ENCODE peak calls at places on chromosomes 1 and 21, in four cellular contexts. D, K, S and X are unnamed samples.

GRCh38 chr1:19765623-19766022 is 34.1 kb downstream of the TMCO4 start:
- DNase-seq in D (no peak), K (no peak), S (peak), X (no peak)

GRCh38 chr1:205258313-205259176 is 30.8 kb downstream of the TMCC2 start:
- DNase-seq in D (no peak), K (no peak), S (peak), X (no peak)

GRCh38 chr21:46145159-46145839 is 10.1 kb downstream of the FTCD start:
- DNase-seq in D (peak), K (no peak), S (no peak), X (no peak)

GRCh38 chr1:27527223-27527856 is 37.4 kb upstream of the WASF2 start:
- DNase-seq in D (peak), K (peak), S (peak), X (no peak)

GRCh38 chr1:110452330-110452729 is 1.4 kb downstream of the PROK1 start:
- DNase-seq in D (no peak), K (no peak), S (no peak), X (no peak)

GRCh38 chr1:239879321-239880170 is 212.1 kb upstream of the FMN2 start:
- DNase-seq in D (no peak), K (peak), S (no peak), X (no peak)

GRCh38 chr21:45786660-45787059 is 143.1 kb downstream of the PCBP3 start:
- DNase-seq in D (no peak), K (no peak), S (no peak), X (no peak)

GRCh38 chr1:201531551-201532425 is 7.1 kb upstream of the NAV1 start:
- DNase-seq in D (no peak), K (peak), S (peak), X (no peak)

GRCh38 chr1:152533327-152533938 is 19.2 kb downstream of the CRCT1 start:
- DNase-seq in D (peak), K (peak), S (peak), X (no peak)

GRCh38 chr1:26274801-26275425 is 5.0 kb upstream of the SH3BGRL3 start:
- DNase-seq in D (no peak), K (no peak), S (no peak), X (no peak)
- TF ChIP-seq USF1 in D (no peak), K (no peak), S (no peak), X (no peak)

GRCh38 chr1:199747984-199748383 is 279.5 kb upstream of the NR5A2 start:
- DNase-seq in D (peak), K (no peak), S (no peak), X (no peak)
- TF ChIP-seq USF1 in D (no peak), K (no peak), S (no peak), X (no peak)

GRCh38 chr1:114431026-114431425 is 80.0 kb downstream of the TRIM33 start:
- DNase-seq in D (no peak), K (no peak), S (no peak), X (no peak)

GRCh38 chr1:114423455-114423854 is 87.5 kb downstream of the TRIM33 start:
- DNase-seq in D (no peak), K (no peak), S (no peak), X (no peak)

GRCh38 chr1:114427612-114428011 is 83.4 kb downstream of the TRIM33 start:
- DNase-seq in D (no peak), K (no peak), S (no peak), X (no peak)

GRCh38 chr1:114428083-114428754 is 82.8 kb downstream of the TRIM33 start:
- DNase-seq in D (no peak), K (no peak), S (no peak), X (no peak)
- TF ChIP-seq USF1 in D (no peak), K (no peak), S (no peak), X (no peak)

DNA sequence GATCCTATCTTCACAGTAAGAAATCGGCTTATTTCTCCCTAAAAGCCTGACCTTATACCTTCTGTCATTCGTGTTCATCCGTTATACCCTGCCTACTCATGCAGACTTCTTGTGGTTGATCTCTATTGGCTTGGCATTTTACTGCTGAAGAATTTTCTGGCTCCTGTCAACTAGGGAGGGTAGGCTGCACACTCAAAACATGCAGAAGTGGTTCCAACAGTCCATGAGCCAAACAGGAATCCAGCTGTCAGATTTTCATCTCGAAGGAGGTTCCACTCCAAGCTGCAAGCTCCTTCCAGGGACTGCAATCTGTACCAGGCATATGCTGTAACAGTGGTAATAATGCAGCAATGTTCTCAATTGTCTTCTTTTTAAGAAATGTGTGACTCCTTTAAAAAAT is 10.1 kb downstream of the DNAJC11 start:
- DNase-seq in D (no peak), K (no peak), S (no peak), X (no peak)
- TF ChIP-seq USF1 in D (no peak), K (no peak), S (no peak), X (no peak)

GRCh38 chr1:47813970-47814369 is 183.2 kb downstream of the TRABD2B start:
- DNase-seq in D (no peak), K (no peak), S (no peak), X (no peak)
- TF ChIP-seq USF1 in D (no peak), K (no peak), S (no peak), X (no peak)

DNA sequence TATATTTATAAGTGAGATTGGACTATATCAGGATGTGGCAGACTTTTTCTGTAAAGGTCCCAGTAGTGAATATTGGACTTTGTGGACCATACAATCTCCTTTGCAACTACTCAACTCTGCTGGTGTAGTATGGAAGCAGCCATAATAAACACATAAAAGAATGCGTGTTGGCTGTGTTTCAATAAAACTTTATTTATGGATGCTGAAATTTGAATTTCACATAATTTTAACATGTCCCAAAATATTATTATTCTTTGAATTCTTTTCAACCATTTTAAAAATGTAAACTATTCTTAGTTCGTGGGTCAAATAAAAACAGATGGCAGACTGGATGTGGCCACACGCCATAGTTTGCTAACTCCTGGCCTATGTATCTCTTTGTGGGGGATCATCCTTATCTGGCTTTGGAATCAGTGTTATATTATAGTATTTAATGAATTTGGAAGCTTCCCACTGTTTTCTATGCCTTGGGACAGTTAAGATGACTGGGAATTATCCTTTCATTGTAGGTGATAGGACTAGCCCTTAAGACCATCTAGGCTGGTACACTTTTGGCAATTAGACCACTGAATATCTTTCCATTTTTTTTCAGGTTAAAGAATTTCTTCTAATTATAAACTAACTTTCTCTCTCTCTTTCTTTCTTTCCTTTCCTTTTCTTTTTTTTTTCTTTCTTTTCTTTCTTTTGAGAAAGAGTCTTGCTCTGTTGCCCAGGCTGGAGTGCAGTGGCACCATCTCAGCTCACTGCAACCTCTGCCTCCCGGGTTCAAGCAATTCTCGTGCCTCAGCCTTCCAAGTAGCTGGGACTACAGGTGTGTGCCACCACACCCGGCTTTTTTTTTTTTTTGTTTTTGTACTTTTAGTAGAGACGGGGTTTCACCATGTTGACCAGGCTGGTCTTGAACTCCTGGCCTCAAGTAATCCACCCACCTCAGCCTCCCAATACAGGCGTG is 14.9 kb upstream of the SLAMF6 start:
- DNase-seq in D (no peak), K (no peak), S (no peak), X (no peak)
- TF ChIP-seq USF1 in D (no peak), K (no peak), S (no peak), X (no peak)

GRCh38 chr1:8460132-8460544 is 142.2 kb downstream of the SLC45A1 start:
- DNase-seq in D (peak), K (no peak), S (no peak), X (no peak)
- TF ChIP-seq USF1 in D (no peak), K (no peak), S (no peak), X (no peak)

GRCh38 chr1:36576118-36576517 is 93.4 kb upstream of the CSF3R start:
- DNase-seq in D (peak), K (peak), S (peak), X (no peak)
- TF ChIP-seq USF1 in D (no peak), K (no peak), S (peak), X (no peak)

GRCh38 chr1:99675994-99676393 is 30.1 kb downstream of the PALMD start:
- DNase-seq in D (no peak), K (no peak), S (no peak), X (no peak)

GRCh38 chr1:99673285-99673684 is 27.4 kb downstream of the PALMD start:
- DNase-seq in D (no peak), K (no peak), S (no peak), X (no peak)

GRCh38 chr1:99674665-99675064 is 28.8 kb downstream of the PALMD start:
- DNase-seq in D (no peak), K (no peak), S (no peak), X (no peak)

GRCh38 chr1:99674115-99674514 is 28.2 kb downstream of the PALMD start:
- DNase-seq in D (no peak), K (no peak), S (no peak), X (no peak)

DNA sequence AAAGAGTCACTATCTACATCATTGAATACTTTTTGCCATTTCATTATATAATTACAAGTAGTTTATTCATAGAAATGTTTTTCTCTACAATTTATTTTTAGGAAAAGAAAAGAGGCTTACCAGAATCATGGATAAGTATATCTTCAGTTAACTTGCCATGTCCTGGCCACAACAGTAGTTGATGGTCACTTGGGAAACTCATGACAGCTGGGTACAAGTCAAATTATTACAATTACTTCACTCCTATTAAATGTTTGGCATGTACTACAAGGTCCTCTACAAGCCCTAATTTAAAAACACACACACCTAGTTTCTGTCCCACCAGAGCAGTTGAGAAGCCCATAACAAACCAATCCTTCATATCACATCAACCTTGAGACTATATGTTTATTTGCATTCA is 29.4 kb downstream of the PALMD start:
- DNase-seq in D (no peak), K (no peak), S (no peak), X (no peak)
- TF ChIP-seq USF1 in D (no peak), K (no peak), S (no peak), X (no peak)

DNA sequence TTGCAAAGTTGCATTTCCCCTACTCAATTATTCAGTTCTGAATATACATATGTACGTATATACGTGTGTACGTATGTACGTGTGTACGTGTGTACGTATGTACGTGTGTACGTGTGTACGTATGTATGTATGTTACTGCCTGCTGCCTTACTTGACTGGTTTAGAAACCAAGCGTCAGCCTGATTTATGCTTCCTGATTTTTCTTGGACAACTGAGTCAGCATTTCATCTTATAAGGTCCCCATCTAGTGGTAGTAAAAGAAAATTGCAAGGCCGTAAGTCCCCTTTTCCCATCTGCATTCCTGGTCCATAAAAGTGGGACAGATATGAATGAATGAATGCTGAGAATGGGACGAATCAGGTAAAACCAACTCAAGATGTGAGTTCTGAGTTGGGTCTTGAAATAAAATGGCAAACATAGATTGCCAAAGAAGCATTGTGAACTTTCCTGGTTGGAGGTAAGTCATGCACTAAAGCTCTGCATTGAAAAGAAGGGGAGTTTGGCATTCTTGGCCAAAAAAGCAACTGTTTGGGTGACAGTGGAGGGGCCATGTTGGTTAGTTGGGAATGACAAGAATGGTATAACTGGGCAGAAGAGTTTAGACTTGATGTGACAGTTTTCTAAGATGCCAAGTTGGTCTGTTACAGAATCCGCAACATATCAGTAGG is 76.4 kb upstream of the DNAH14 start:
- DNase-seq in D (no peak), K (peak), S (peak), X (peak)
- TF ChIP-seq USF1 in D (no peak), K (no peak), S (no peak), X (no peak)